ENCODE peak calls at places on chromosomes 3 and 15, in five cellular contexts. N is DMS 273 treated with DMSO at 0.1 percent for 48 hours, Y is neural crest cell, G is GM10248, Z is esophagus squamous epithelium. H is an unnamed sample.

GRCh38 chr3:50211930-50212329 is 6.9 kb downstream of the SLC38A3 start:
- DNase-seq in N (no peak), Y (no peak), Z (no peak), G (no peak), H (no peak)

GRCh38 chr15:70093481-70094309 is 4.0 kb downstream of the TLE3 start:
- DNase-seq in Y (no peak), Z (no peak), N (no peak), G (no peak), H (no peak)

GRCh38 chr3:142724682-142725351 is 983 bp downstream of the TRPC1 start:
- DNase-seq in Y (no peak), N (no peak), G (peak), Z (no peak), H (peak)

GRCh38 chr3:45987368-45988099 is 8.1 kb downstream of the FYCO1 start:
- DNase-seq in Z (no peak), N (no peak), Y (no peak), G (no peak), H (no peak)

GRCh38 chr15:83061680-83062079 is 5.4 kb downstream of the BTBD1 start:
- DNase-seq in Z (no peak), Y (no peak), N (no peak), G (no peak), H (no peak)

GRCh38 chr3:14240366-14240765 is 61.7 kb downstream of the LSM3 start:
- DNase-seq in Y (no peak), Z (no peak), N (no peak), G (no peak), H (no peak)

GRCh38 chr3:52872245-52872644 is 25.1 kb downstream of the STIMATE start:
- DNase-seq in Y (no peak), G (no peak), N (no peak), Z (no peak), H (no peak)

GRCh38 chr3:161821591-161821990 is 325.0 kb downstream of the OTOL1 start:
- DNase-seq in G (no peak), Z (no peak), N (peak), Y (no peak), H (no peak)

GRCh38 chr15:66878761-66879160 is 176.7 kb downstream of the SMAD6 start:
- DNase-seq in Z (no peak), Y (no peak), G (peak), N (no peak), H (peak)

GRCh38 chr3:184178522-184179138 is 4.0 kb downstream of the AP2M1 start:
- DNase-seq in Y (no peak), G (no peak), N (no peak), Z (no peak), H (no peak)

GRCh38 chr15:47484997-47485396 is 232.3 kb upstream of the SEMA6D start:
- DNase-seq in Z (no peak), G (no peak), Y (no peak), N (no peak), H (no peak)

GRCh38 chr15:76973362-76973743 is 21.6 kb upstream of the PSTPIP1 start:
- DNase-seq in G (peak), Z (no peak), N (no peak), Y (peak), H (no peak)

GRCh38 chr3:141383555-141384129 is 15.3 kb downstream of the ZBTB38 start:
- DNase-seq in Y (no peak), G (no peak), N (peak), Z (no peak), H (no peak)

GRCh38 chr15:34275154-34275553 is 50.3 kb downstream of the EMC4 start:
- DNase-seq in G (no peak), Y (no peak), Z (no peak), N (no peak), H (no peak)

GRCh38 chr3:194384569-194385001 is 14.5 kb downstream of the GP5 start:
- DNase-seq in G (no peak), N (no peak), Y (no peak), Z (no peak), H (no peak)

GRCh38 chr3:139062915-139063314 is 18.2 kb upstream of the PRR23C start:
- DNase-seq in G (no peak), Z (no peak), Y (no peak), N (no peak), H (no peak)

GRCh38 chr3:122298239-122298638 is 26.8 kb upstream of the CSTA start:
- DNase-seq in G (peak), N (no peak), Y (no peak), Z (no peak), H (no peak)

H was measured in mesothelial cell of epicardium.